ENCODE peak calls at places on chromosomes 2 and 18, in five cellular contexts. T, F, I, E and L are unnamed samples.

GRCh38 chr18:54357082-54357659 is 487 bp downstream of the STARD6 start:
- DNase-seq in T (peak), F (no peak), I (no peak), E (peak), L (no peak)

GRCh38 chr2:24853046-24853445 is 59.8 kb downstream of the CENPO start:
- DNase-seq in T (no peak), F (no peak), I (no peak), E (no peak), L (no peak)

GRCh38 chr2:16640867-16641266 is 24.8 kb downstream of the CYRIA start:
- DNase-seq in T (no peak), F (no peak), I (no peak), E (no peak), L (peak)

GRCh38 chr2:48566582-48566981 is 36.6 kb downstream of the STON1 start:
- DNase-seq in T (no peak), F (no peak), I (peak), E (no peak), L (no peak)

GRCh38 chr2:12057436-12058166 is 311.2 kb downstream of the LPIN1 start:
- DNase-seq in T (no peak), F (no peak), I (no peak), E (no peak), L (no peak)

GRCh38 chr2:20724500-20725053 is 57.6 kb downstream of the GDF7 start:
- DNase-seq in T (no peak), F (no peak), I (no peak), E (no peak), L (no peak)

GRCh38 chr2:8329660-8330622 is 351.9 kb upstream of the ID2 start:
- DNase-seq in T (no peak), F (no peak), I (no peak), E (no peak), L (no peak)

GRCh38 chr2:122136071-122136470 is 380.6 kb downstream of the TSN start:
- DNase-seq in T (no peak), F (peak), I (no peak), E (no peak), L (no peak)

GRCh38 chr18:48942086-48942485 is 8.7 kb downstream of the SMAD7 start:
- DNase-seq in T (no peak), F (no peak), I (no peak), E (no peak), L (no peak)

GRCh38 chr2:6580982-6581381 is 284.7 kb downstream of the CMPK2 start:
- DNase-seq in T (no peak), F (no peak), I (no peak), E (no peak), L (no peak)

GRCh38 chr18:48605408-48605845 is 66.6 kb downstream of the CTIF start:
- DNase-seq in T (no peak), F (peak), I (peak), E (no peak), L (peak)

GRCh38 chr2:27049422-27050280 is 1.8 kb upstream of the AGBL5 start:
- DNase-seq in T (no peak), F (peak), I (peak), E (no peak), L (no peak)

GRCh38 chr2:216327447-216327846 is 44.8 kb downstream of the MARCHF4 start:
- DNase-seq in T (no peak), F (peak), I (no peak), E (no peak), L (no peak)

GRCh38 chr2:86420913-86421312 is 20.3 kb upstream of the KDM3A start:
- DNase-seq in T (no peak), F (no peak), I (no peak), E (no peak), L (no peak)

GRCh38 chr2:179268277-179268935 is 3.8 kb upstream of the SESTD1 start:
- DNase-seq in T (peak), F (peak), I (no peak), E (peak), L (peak)

GRCh38 chr2:219252084-219252483 is 959 bp upstream of the TUBA4B start:
- DNase-seq in T (no peak), F (peak), I (no peak), E (no peak), L (no peak)

GRCh38 chr2:128405467-128405900 is 86.8 kb upstream of the HS6ST1 start:
- DNase-seq in T (no peak), F (no peak), I (no peak), E (no peak), L (no peak)

GRCh38 chr2:54606393-54606973 is 117.0 kb upstream of the EML6 start:
- DNase-seq in T (no peak), F (no peak), I (no peak), E (no peak), L (no peak)

GRCh38 chr18:59357928-59358327 is 1.1 kb downstream of the LMAN1 start:
- DNase-seq in T (no peak), F (no peak), I (peak), E (no peak), L (peak)

GRCh38 chr2:96636772-96637171 is 1.3 kb downstream of the KANSL3 start:
- DNase-seq in T (no peak), F (no peak), I (no peak), E (no peak), L (no peak)

GRCh38 chr2:162217596-162217995 is 25.6 kb downstream of the FAP start:
- DNase-seq in T (no peak), F (no peak), I (no peak), E (no peak), L (no peak)

GRCh38 chr2:6069354-6069753 is 377.2 kb downstream of the SOX11 start:
- DNase-seq in T (peak), F (peak), I (no peak), E (peak), L (no peak)

GRCh38 chr2:149094217-149095015 is 55.9 kb downstream of the LYPD6B start:
- DNase-seq in T (no peak), F (no peak), I (no peak), E (no peak), L (peak)

GRCh38 chr18:28127763-28128737 is 48.9 kb downstream of the CDH2 start:
- DNase-seq in T (no peak), F (no peak), I (peak), E (no peak), L (peak)

GRCh38 chr18:38718365-38718901 is 1152.8 kb upstream of the CELF4 start:
- DNase-seq in T (no peak), F (no peak), I (no peak), E (no peak), L (no peak)

GRCh38 chr2:101396352-101396717 is 9.0 kb upstream of the CREG2 start:
- DNase-seq in T (no peak), F (no peak), I (peak), E (no peak), L (peak)

GRCh38 chr2:48194641-48195040 is 288.3 kb upstream of the FBXO11 start:
- DNase-seq in T (no peak), F (no peak), I (no peak), E (no peak), L (no peak)

GRCh38 chr2:96928277-96928781 is 58.1 kb downstream of the FAM178B start:
- DNase-seq in T (no peak), F (peak), I (peak), E (no peak), L (no peak)

GRCh38 chr2:69643602-69644505 is at the start of gene AAK1:
- DNase-seq in T (peak), F (peak), I (peak), E (peak), L (peak)

GRCh38 chr18:77376043-77376732 is 126.5 kb downstream of the GALR1 start:
- DNase-seq in T (peak), F (peak), I (no peak), E (peak), L (no peak)

GRCh38 chr2:179440642-179441251 is 176.1 kb upstream of the SESTD1 start:
- DNase-seq in T (peak), F (peak), I (peak), E (peak), L (no peak)

GRCh38 chr2:160338891-160339290 is 138.8 kb upstream of the ITGB6 start:
- DNase-seq in T (no peak), F (no peak), I (peak), E (no peak), L (no peak)

GRCh38 chr2:16031055-16031847 is 90.9 kb downstream of the MYCN start:
- DNase-seq in T (peak), F (peak), I (no peak), E (no peak), L (no peak)

GRCh38 chr2:129888896-129889295 is 90.6 kb upstream of the RAB6C start:
- DNase-seq in T (no peak), F (no peak), I (peak), E (no peak), L (no peak)

GRCh38 chr2:103664690-103665089 is 902.9 kb downstream of the TMEM182 start:
- DNase-seq in T (no peak), F (no peak), I (no peak), E (no peak), L (no peak)

GRCh38 chr18:48693625-48694262 is 154.9 kb downstream of the CTIF start:
- DNase-seq in T (no peak), F (no peak), I (no peak), E (no peak), L (no peak)